ENCODE peak calls at places on chromosomes 3 and 15, in six cellular contexts. O is uterus; G is tibial artery; A is AG09309; R is AG04450; F is CD8-positive, alpha-beta memory T cell. K is an unnamed sample.

GRCh38 chr3:177284383-177284881 is 87.2 kb upstream of the TBL1XR1 start:
- DNase-seq in O (peak), A (no peak), G (no peak), F (peak), R (no peak), K (peak)

GRCh38 chr3:480070-480469 is 283.5 kb downstream of the CHL1 start:
- DNase-seq in F (no peak), R (no peak), O (no peak), G (no peak), A (no peak), K (no peak)

GRCh38 chr15:55959744-55960143 is 33.7 kb downstream of the NEDD4 start:
- DNase-seq in A (no peak), F (no peak), R (no peak), G (no peak), O (no peak), K (no peak)

GRCh38 chr3:184377882-184378445 is at the start of gene THPO:
- DNase-seq in O (no peak), R (no peak), G (no peak), A (no peak), F (no peak), K (no peak)

GRCh38 chr3:182651461-182651860 is 141.8 kb upstream of the ATP11B start:
- DNase-seq in R (no peak), G (no peak), A (no peak), F (no peak), O (no peak), K (no peak)

GRCh38 chr3:143266512-143266911 is 146.9 kb downstream of the CHST2 start:
- DNase-seq in R (no peak), A (no peak), F (no peak), O (no peak), G (no peak), K (no peak)

GRCh38 chr15:69909719-69910444 is 187.8 kb downstream of the TLE3 start:
- DNase-seq in A (no peak), G (peak), F (no peak), O (no peak), R (no peak), K (no peak)

GRCh38 chr3:194095464-194095863 is 40.5 kb upstream of the HES1 start:
- DNase-seq in A (no peak), F (no peak), G (no peak), O (peak), R (no peak), K (no peak)

GRCh38 chr3:29144361-29144760 is 136.5 kb upstream of the RBMS3 start:
- DNase-seq in R (no peak), F (no peak), A (no peak), G (no peak), O (no peak), K (no peak)

GRCh38 chr3:193317901-193318300 is 60.7 kb downstream of the ATP13A5 start:
- DNase-seq in A (no peak), R (no peak), F (no peak), O (no peak), G (no peak), K (no peak)

GRCh38 chr3:79329154-79329553 is 438.6 kb downstream of the ROBO1 start:
- DNase-seq in O (no peak), A (no peak), G (no peak), F (no peak), R (no peak), K (no peak)

GRCh38 chr3:127678611-127679533 is 6.1 kb downstream of the ABTB1 start:
- DNase-seq in F (no peak), R (no peak), G (peak), O (peak), A (no peak), K (no peak)

GRCh38 chr3:46716461-46717441 is 918 bp downstream of the PRSS50 start:
- DNase-seq in A (no peak), O (no peak), F (no peak), G (peak), R (no peak), K (no peak)

GRCh38 chr15:57234156-57234555 is 142.1 kb upstream of the CGNL1 start:
- DNase-seq in G (no peak), A (no peak), F (no peak), R (no peak), O (no peak), K (no peak)

GRCh38 chr3:12545473-12545791 is at the start of gene MKRN2OS:
- DNase-seq in A (no peak), R (no peak), G (no peak), O (no peak), F (no peak), K (no peak)

GRCh38 chr3:2655229-2655701 is 454.9 kb downstream of the IL5RA start:
- DNase-seq in O (no peak), F (no peak), R (no peak), A (no peak), G (no peak), K (no peak)

GRCh38 chr3:134009345-134010000 is 20.3 kb downstream of the SLCO2A1 start:
- DNase-seq in R (no peak), A (peak), F (no peak), O (no peak), G (no peak), K (no peak)

GRCh38 chr3:136860541-136860940 is 1.5 kb upstream of the NCK1 start:
- DNase-seq in O (no peak), F (no peak), A (no peak), G (no peak), R (no peak), K (no peak)

GRCh38 chr3:127751163-127751621 is 71.1 kb downstream of the MGLL start:
- DNase-seq in F (no peak), A (no peak), G (no peak), R (no peak), O (no peak), K (no peak)

GRCh38 chr3:190012314-190012782 is 108.3 kb downstream of the P3H2 start:
- DNase-seq in G (no peak), A (no peak), F (no peak), O (no peak), R (no peak), K (no peak)

DNA sequence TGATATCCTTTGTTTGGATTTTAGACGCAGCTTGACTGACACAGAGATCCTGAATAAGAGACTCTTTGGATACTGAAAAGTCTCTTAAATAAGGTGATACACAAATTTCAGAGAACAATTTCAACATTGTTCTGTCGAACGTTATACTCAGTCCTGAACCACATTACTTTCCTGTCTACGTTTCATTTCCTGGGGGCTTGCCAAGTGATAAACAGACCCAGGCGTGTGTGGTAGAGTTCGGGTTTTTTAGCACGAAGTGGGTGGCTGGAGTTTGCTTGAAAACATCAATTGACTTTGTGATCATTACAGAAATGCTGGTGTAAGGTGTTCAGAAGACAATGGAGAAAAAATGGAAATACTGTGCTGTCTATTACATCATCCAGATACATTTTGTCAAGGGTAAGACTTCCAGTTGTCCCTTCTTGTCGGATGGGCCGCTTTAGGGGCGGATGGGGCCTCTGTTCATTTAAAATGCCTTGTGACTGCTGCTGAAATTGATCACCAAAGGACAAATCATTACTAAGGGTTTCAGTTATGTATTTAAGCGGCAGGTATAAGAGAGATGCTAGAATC is at the start of gene CD96:
- DNase-seq in O (no peak), R (no peak), A (no peak), F (peak), G (no peak), K (no peak)
- H3K4me3 ChIP-seq in O (no peak), R (no peak), A (no peak), F (peak), G (no peak), K (no peak)

DNA sequence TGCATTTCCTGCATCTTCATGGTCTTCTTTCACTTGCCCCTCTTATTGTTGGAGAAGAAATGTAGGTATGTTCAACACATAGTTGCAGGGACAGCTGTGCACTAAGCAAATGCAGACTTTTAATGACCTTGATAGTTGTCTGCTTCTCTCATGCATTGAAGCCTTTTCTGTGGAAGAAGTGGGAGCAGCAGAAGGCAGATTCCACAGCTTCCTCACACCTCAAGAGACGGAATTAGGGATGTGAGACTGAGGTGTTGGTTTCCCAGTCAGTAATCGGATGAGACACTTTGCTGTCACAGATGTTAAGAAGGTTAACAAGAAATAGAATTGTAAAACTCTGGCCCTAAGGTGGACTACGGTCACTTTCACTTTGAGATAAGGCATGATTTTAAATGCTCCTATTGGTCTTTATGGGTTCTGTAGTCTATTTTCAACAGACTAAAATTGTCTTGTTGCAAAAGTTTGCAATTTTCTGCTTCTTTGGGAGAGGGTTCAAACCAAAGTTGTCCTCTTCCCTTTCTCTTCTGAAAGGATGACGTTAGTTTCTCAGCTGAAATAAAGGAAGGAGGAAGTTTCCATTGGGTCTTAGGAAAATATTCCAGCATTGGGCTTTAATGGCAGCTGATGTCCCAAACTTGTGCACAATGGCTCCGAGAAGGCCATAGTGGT is 117.4 kb downstream of the LPP start:
- DNase-seq in F (no peak), O (no peak), A (no peak), G (no peak), R (no peak), K (no peak)
- H3K4me3 ChIP-seq in F (no peak), O (no peak), A (no peak), G (no peak), R (no peak), K (no peak)

DNA sequence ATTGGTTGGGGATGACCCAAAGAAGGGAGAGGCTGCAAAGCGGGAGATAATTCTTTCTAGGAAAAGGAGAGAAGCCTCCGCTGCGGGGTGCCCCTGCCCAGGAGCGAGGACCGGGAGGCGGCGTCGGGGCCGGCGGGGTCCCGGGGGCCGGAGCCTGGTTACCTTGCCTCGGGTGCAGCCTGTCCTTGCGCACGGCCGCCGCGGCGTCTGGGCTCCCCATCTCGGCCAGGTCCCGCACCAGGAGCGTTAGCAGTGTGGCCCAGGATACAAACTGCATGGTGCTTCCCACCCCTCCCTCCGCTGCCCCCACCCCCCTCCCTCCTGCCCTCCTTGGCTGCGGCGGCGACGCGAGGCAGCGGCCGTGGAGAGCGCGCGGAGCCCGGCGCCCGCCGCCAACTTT is 419 bp downstream of the ADAMTS9 start:
- DNase-seq in R (no peak), O (peak), A (no peak), G (peak), F (no peak), K (no peak)
- H3K4me3 ChIP-seq in R (peak), O (peak), A (peak), G (peak), F (no peak), K (peak)

DNA sequence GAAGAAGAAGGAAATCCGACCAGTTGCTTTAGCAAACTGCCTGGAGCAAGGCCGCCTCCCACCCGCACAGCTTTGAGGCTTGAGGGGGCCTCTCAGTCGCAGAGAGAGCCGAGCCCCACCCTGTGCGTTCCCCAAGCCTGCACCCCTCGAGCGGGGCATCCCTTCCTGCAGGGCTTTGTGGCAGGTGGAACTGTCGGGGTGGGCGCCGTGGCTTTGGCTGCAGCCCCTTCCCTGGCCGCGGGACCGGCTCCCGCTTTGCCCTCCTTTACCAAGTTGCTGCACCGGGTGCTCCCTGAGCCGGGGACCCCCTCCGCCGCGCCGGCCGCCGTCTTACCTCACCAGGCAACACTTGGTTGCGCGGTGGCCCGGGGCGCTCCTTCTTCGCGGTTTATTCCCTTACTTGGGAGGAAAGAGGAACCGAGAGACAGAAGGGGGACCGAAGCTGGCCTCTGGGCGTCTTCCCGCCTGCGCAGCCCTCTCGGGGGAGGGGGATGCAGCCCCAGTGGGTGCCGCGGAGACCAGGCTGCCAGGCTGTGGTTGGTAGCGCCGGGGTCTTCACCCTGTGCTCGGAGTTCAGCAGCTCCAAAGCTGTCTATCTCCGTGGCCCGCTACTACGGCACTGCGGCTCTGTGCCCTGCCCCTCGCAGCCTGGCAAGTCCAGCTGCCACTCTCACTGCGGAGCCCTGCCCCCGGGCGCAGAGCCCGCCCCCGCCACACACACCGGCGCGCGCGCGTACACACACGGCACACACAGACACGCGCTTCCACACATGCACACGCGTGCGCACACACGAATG is at the start of gene DGKG:
- DNase-seq in G (peak), A (no peak), O (no peak), R (no peak), F (no peak), K (peak)
- H3K4me3 ChIP-seq in G (peak), A (no peak), O (peak), R (no peak), F (no peak), K (peak)

K was measured in ovary.